ENCODE peak calls at places on chromosome 17, in four cellular contexts. N, Q, A and O are unnamed samples.
A peak's percentile ranks its signal among the peaks of the same experiment; 100 is the strongest.

GRCh38 chr17:72565006-72565405 is 444.2 kb downstream of the SOX9 start:
- DNase-seq in N (no peak), Q (no peak), A (no peak), O (no peak)

GRCh38 chr17:17348872-17349723 is 45.9 kb downstream of the NT5M start:
- DNase-seq in N (no peak), Q (no peak), A (no peak), O (no peak)

GRCh38 chr17:16872836-16873653 is 98.9 kb downstream of the TNFRSF13B start:
- DNase-seq in N (no peak), Q (no peak), A (peak; percentile 84), O (no peak)

GRCh38 chr17:78925662-78926555 is 722 bp upstream of the TIMP2 start:
- DNase-seq in N (peak; percentile 87), Q (no peak), A (no peak), O (peak; percentile 85)

GRCh38 chr17:6071528-6072065 is 1.4 kb downstream of the WSCD1 start:
- DNase-seq in N (no peak), Q (no peak), A (no peak), O (no peak)

GRCh38 chr17:61307905-61308886 is 91.4 kb upstream of the TBX2 start:
- DNase-seq in N (peak; percentile 99), Q (no peak), A (no peak), O (no peak)

GRCh38 chr17:18143044-18143936 is 34.7 kb downstream of the MYO15A start:
- DNase-seq in N (peak; percentile 16), Q (no peak), A (peak; percentile 55), O (no peak)

GRCh38 chr17:73042225-73042624 is 50.3 kb downstream of the SLC39A11 start:
- DNase-seq in N (no peak), Q (no peak), A (no peak), O (no peak)

GRCh38 chr17:46266656-46267544 is 28.0 kb upstream of the LRRC37A start:
- DNase-seq in N (peak; percentile 82), Q (no peak), A (peak; percentile 99), O (peak; percentile 88)
- H3K9me1 ChIP-seq in N (no peaks in the 10 kb centered on the region), Q (no peaks in the 10 kb centered on the region), A (no peaks in the 10 kb centered on the region), O (no peaks in the 10 kb centered on the region)

GRCh38 chr17:67800495-67800928 is 24.8 kb upstream of the BPTF start:
- DNase-seq in N (peak; percentile 75), Q (no peak), A (peak; percentile 74), O (peak; percentile 85)

GRCh38 chr17:67801626-67802175 is 23.6 kb upstream of the BPTF start:
- DNase-seq in N (no peak), Q (no peak), A (peak; percentile 54), O (no peak)
- TF ChIP-seq CTCF in N (no peak), Q (no peak), A (peak; percentile 47), O (no peak)

GRCh38 chr17:2144701-2145100 is 89.8 kb downstream of the HIC1 start:
- DNase-seq in N (no peak), Q (no peak), A (no peak), O (no peak)
- H3K9me1 ChIP-seq in N (peaks cover 2% of the 10 kb centered on the region), Q (no peaks in the 10 kb centered on the region), A (no peaks in the 10 kb centered on the region), O (no peaks in the 10 kb centered on the region)

GRCh38 chr17:74815671-74816370 is 39.7 kb upstream of the NAT9 start:
- DNase-seq in N (no peak), Q (no peak), A (peak; percentile 46), O (peak; percentile 7)
- TF ChIP-seq CTCF in N (peak; percentile 8), Q (peak; percentile 9), A (peak; percentile 60), O (peak; percentile 31)

GRCh38 chr17:76538281-76538931 is 897 bp upstream of the CYGB start:
- DNase-seq in N (no peak), Q (no peak), A (no peak), O (no peak)
- H3K9me1 ChIP-seq in N (peaks cover 11% of the 10 kb centered on the region), Q (no peaks in the 10 kb centered on the region), A (no peaks in the 10 kb centered on the region), O (no peaks in the 10 kb centered on the region)

DNA sequence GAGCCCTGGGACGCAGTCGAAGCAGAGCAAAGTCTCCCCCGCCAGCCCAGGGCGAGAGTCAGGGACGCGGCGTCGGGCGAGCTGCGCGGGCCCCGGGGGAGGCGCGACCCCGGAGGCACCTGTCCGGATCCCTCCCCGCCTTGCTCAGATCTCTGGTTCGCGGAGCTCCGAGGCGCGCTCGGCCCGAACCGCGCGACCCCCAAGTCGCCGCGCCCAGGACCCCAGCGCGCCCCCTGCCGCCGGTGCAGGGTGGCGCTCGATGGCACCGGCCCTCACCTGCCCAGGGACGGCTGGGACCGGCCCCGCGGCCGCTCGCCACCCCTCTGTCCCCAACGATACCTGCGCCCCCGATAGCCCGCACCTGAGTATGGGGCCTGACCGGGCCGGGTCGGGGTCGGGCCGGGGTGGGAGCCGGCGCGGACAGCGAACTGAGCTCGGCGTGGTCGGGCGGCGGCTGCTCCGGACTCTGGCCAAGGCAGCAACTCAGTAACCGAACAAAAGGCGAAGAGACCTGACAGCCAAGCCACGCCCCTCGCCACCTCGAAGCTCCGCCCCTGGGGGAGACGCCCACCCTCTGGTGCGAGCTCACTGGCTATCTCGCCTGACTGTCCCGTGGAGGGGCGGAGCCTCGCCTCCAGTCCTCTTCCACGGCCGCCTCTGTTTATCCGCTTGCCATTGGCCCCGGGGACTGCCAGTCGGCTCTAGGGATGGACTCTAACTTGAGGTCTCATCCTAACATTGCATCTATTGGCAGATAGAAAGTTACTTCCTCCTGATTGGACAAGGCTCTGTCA is at the start of gene JUP:
- DNase-seq in N (peak; percentile 99), Q (peak; percentile 100), A (peak; percentile 98), O (peak; percentile 100)
- TF ChIP-seq CTCF in N (peak; percentile 52), Q (peak; percentile 39), A (peak; percentile 81), O (peak; percentile 81)